ENCODE peak calls at places on chromosomes 11 and 22, in four cellular contexts. F, E, C and D are unnamed samples.

GRCh38 chr11:126406368-126406767 is 50.9 kb downstream of the ST3GAL4 start:
- DNase-seq in F (no peak), E (no peak), C (no peak), D (no peak)

GRCh38 chr11:102802341-102802740 is 4.4 kb upstream of the MMP1 start:
- DNase-seq in C (no peak), E (no peak), F (no peak), D (no peak)

GRCh38 chr22:29944339-29944738 is 61.4 kb downstream of the MTMR3 start:
- DNase-seq in C (no peak), E (no peak), F (no peak), D (no peak)

GRCh38 chr11:86636275-86636674 is 36.1 kb downstream of the ME3 start:
- DNase-seq in E (no peak), F (no peak), C (no peak), D (no peak)

GRCh38 chr11:24391165-24391564 is 105.7 kb upstream of the LUZP2 start:
- DNase-seq in C (no peak), F (no peak), E (no peak), D (no peak)

GRCh38 chr11:29271616-29272015 is 745.2 kb downstream of the KCNA4 start:
- DNase-seq in E (no peak), C (no peak), F (no peak), D (no peak)

GRCh38 chr22:48198489-48199459 is 1436.3 kb downstream of the TBC1D22A start:
- DNase-seq in F (no peak), E (no peak), C (no peak), D (peak; percentile 19)

GRCh38 chr11:74278103-74278502 is 33.3 kb downstream of the P4HA3 start:
- DNase-seq in C (no peak), F (no peak), E (no peak), D (no peak)

DNA sequence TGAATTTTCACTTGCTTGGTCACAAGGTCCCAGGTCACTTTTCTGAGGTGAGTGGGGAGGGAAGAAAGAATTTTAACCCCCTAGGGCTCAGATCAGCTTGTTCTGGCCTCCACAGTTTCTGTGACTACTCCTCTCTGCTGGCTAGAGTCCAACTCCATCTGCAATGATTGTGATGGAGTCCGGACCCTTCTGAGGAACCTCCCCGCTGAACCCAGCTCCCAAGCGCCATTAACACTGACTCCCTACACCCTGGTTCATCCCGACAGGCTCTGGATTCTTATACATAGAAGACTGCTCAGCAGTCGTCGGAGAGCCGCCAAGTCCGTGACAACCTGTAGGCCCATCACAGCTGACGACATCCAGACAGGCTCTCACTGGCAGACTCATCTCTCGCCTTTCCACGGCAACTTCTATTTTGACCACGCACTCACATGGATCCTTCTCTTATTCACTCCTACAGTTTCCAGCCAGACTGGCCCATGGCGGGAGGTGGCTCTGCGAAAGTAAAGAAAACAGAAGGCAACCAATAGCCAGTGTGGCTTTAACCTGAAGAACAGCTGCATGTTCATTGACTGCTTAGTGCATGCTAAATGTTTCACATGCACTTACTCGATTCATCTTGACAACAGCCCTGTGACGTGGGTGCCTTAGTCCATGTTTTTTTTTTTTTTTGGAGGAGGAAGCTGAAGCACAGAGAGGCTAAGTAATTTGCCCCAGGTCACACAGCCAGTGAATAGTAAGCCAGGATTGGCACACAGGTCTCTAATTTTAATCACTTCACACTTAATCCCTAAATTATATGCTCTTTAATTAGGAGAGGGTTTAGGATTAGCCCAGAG is 68.0 kb upstream of the PRDM11 start:
- DNase-seq in C (no peak), E (no peak), F (no peak), D (no peak)
- TF ChIP-seq CREM in C (no peak), E (no peak), F (no peak), D (no peak)

DNA sequence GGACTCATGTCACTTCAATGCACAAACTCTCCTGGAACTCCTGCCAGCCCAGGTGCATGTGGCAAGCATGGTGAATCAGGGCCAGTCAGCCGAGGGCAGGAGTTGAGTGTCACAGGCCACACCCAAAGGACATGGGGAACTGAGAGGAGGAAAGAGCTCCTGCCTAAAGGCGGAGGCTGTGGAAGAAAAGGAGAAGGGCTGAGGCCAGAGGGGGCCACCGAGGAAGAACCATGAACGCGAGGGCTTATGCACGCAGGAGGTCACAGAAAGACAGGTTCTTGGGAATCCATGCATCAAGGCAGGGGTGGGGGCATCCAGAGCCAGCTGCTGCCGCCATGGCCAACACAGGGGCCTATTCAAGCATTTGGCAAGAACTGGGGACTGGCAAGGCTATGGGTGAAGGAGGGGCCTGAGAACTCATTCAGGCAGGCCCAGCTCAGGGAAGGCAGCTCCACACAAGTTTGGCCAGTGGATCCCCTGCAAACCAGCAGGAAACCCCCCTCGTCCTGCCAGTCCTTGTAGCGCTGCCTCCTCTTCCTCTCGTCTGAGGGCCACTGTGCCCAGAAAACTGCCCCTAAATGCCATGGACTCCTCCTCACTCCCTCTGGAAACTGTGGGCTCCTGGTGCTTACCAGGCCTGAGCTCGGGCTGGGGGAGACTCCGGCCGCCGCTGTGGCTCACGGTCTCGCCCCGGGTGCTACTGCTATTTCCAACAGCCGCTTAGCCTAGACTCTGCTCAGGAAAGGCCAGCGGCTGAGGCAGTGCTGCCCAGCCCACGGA is 15.4 kb downstream of the PPM1F start:
- DNase-seq in C (no peak), E (no peak), F (no peak), D (no peak)
- TF ChIP-seq MAX in C (no peak), E (no peak), F (no peak), D (no peak)

GRCh38 chr22:17435375-17435774 is 66.1 kb downstream of the CECR2 start:
- DNase-seq in E (no peak), C (no peak), F (no peak), D (no peak)

GRCh38 chr22:17436981-17437410 is 67.7 kb downstream of the CECR2 start:
- DNase-seq in F (no peak), C (no peak), E (no peak), D (no peak)

GRCh38 chr22:17431179-17431578 is 61.9 kb downstream of the CECR2 start:
- DNase-seq in E (no peak), C (no peak), F (no peak), D (no peak)

GRCh38 chr22:17436382-17436951 is 67.2 kb downstream of the CECR2 start:
- DNase-seq in C (no peak), E (no peak), F (no peak), D (no peak)

GRCh38 chr22:17434856-17435255 is 65.6 kb downstream of the CECR2 start:
- DNase-seq in C (no peak), E (no peak), F (no peak), D (no peak)
- TF ChIP-seq CREM in C (no peak), E (no peak), F (no peak), D (no peak)

DNA sequence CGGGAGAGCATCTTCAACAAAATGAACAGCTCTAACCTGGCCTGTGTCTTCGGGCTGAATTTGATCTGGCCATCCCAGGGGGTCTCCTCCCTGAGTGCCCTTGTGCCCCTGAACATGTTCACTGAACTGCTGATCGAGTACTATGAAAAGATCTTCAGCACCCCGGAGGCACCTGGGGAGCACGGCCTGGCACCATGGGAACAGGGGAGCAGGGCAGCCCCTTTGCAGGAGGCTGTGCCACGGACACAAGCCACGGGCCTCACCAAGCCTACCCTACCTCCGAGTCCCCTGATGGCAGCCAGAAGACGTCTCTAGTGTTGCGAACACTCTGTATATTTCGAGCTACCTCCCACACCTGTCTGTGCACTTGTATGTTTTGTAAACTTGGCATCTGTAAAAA is 109.9 kb downstream of the ARHGAP8 start:
- DNase-seq in C (no peak), F (no peak), E (no peak), D (no peak)
- TF ChIP-seq MAX in C (no peak), F (no peak), E (no peak), D (no peak)

GRCh38 chr11:71265559-71266092 is 13.2 kb upstream of the SHANK2 start:
- DNase-seq in E (no peak), C (no peak), F (no peak), D (no peak)

GRCh38 chr11:71267807-71268421 is 15.5 kb upstream of the SHANK2 start:
- DNase-seq in E (no peak), F (no peak), C (no peak), D (no peak)

GRCh38 chr11:71263391-71263790 is 11.0 kb upstream of the SHANK2 start:
- DNase-seq in F (no peak), E (no peak), C (no peak), D (no peak)

GRCh38 chr11:71268706-71269321 is 16.4 kb upstream of the SHANK2 start:
- DNase-seq in E (peak; percentile 74), C (no peak), F (no peak), D (no peak)

GRCh38 chr11:71266114-71266833 is 13.9 kb upstream of the SHANK2 start:
- DNase-seq in F (no peak), C (no peak), E (no peak), D (peak; percentile 77)
- TF ChIP-seq CREM in F (no peak), C (no peak), E (no peak), D (no peak)

DNA sequence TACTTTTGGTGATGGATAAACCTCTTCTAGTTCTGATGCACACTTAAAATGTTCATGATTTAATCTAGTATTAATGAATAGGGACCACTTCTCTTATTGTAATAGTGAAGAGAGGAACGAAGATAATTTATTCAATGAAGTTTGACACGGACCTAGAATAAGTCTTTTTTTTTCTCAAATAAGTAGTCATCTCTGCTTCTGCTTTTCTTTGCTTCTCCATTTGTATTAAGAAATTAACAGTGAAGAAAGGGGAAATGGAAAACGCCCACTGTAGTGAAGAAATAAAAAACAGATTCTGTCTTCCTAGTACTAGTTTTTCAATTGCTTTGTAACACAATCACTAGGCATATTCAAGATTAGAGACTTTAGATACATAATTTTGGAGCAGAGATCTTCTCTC is 73.0 kb downstream of the CD44 start:
- DNase-seq in C (no peak), F (no peak), E (no peak), D (no peak)
- TF ChIP-seq MAX in C (no peak), F (no peak), E (no peak), D (no peak)

GRCh38 chr22:40325315-40325714 is 21.0 kb upstream of the ADSL start:
- DNase-seq in C (no peak), E (no peak), F (no peak), D (no peak)
- TF ChIP-seq CREM in C (no peak), E (no peak), F (no peak), D (no peak)

GRCh38 chr11:76621866-76622265 is 48.7 kb downstream of the LRRC32 start:
- DNase-seq in C (no peak), E (no peak), F (no peak), D (no peak)
- TF ChIP-seq MAX in C (no peak), E (no peak), F (no peak), D (no peak)

GRCh38 chr11:132961453-132961852 is 570.8 kb downstream of the OPCML start:
- DNase-seq in F (no peak), C (no peak), E (no peak), D (no peak)
- TF ChIP-seq CREM in F (no peak), C (no peak), E (no peak), D (no peak)

GRCh38 chr11:211295-211694 is 3.8 kb downstream of the RIC8A start:
- DNase-seq in E (no peak), C (no peak), F (no peak), D (no peak)

GRCh38 chr11:210803-211180 is 3.3 kb downstream of the RIC8A start:
- DNase-seq in E (no peak), F (no peak), C (no peak), D (no peak)

GRCh38 chr11:209275-210121 is 2.0 kb downstream of the RIC8A start:
- DNase-seq in E (no peak), F (no peak), C (no peak), D (no peak)

GRCh38 chr11:208917-209260 is 1.4 kb downstream of the RIC8A start:
- DNase-seq in C (no peak), E (no peak), F (no peak), D (no peak)

GRCh38 chr11:210122-210802 is 2.8 kb downstream of the RIC8A start:
- DNase-seq in F (no peak), C (no peak), E (no peak), D (no peak)
- TF ChIP-seq MAX in F (no peak), C (no peak), E (no peak), D (no peak)